ENCODE peak calls at places on chromosomes 12 and 14, in seven cellular contexts. N, J, S, V, E, H and R are unnamed samples.

GRCh38 chr14:99261916-99262787 is 9.8 kb downstream of the BCL11B start:
- DNase-seq in N (no peak), J (peak; percentile 43), S (no peak), V (no peak), E (no peak), H (no peak), R (no peak)

GRCh38 chr12:47858511-47859266 is 39.0 kb upstream of the HDAC7 start:
- DNase-seq in N (no peak), J (no peak), S (peak; percentile 32), V (no peak), E (no peak), H (no peak), R (no peak)

GRCh38 chr12:50986961-50987737 is 34.8 kb downstream of the HIGD1C start:
- DNase-seq in N (no peak), J (peak; percentile 49), S (peak; percentile 15), V (no peak), E (peak; percentile 23), H (peak; percentile 81), R (peak; percentile 32)

GRCh38 chr12:63905523-63905922 is 61.0 kb downstream of the SRGAP1 start:
- DNase-seq in N (no peak), J (no peak), S (no peak), V (no peak), E (no peak), H (no peak), R (no peak)

GRCh38 chr12:12723681-12724420 is 6.7 kb downstream of the CDKN1B start:
- DNase-seq in N (peak; percentile 85), J (peak; percentile 44), S (no peak), V (no peak), E (no peak), H (peak; percentile 52), R (no peak)

GRCh38 chr12:73460212-73460611 is 1077.4 kb upstream of the ATXN7L3B start:
- DNase-seq in N (no peak), J (no peak), S (no peak), V (no peak), E (no peak), H (no peak), R (no peak)

GRCh38 chr12:13293086-13293485 is 96.6 kb downstream of the EMP1 start:
- DNase-seq in N (no peak), J (no peak), S (no peak), V (no peak), E (no peak), H (no peak), R (no peak)

GRCh38 chr12:118463677-118464076 is 87.3 kb downstream of the SUDS3 start:
- DNase-seq in N (no peak), J (no peak), S (no peak), V (no peak), E (no peak), H (no peak), R (no peak)

GRCh38 chr12:40375076-40375475 is 150.3 kb downstream of the LRRK2 start:
- DNase-seq in N (no peak), J (no peak), S (peak; percentile 8), V (no peak), E (no peak), H (no peak), R (no peak)

GRCh38 chr12:56928262-56928661 is 5.9 kb downstream of the SDR9C7 start:
- DNase-seq in N (no peak), J (no peak), S (no peak), V (no peak), E (no peak), H (no peak), R (no peak)

GRCh38 chr12:77102123-77102522 is 36.8 kb upstream of the E2F7 start:
- DNase-seq in N (no peak), J (no peak), S (no peak), V (no peak), E (no peak), H (no peak), R (no peak)

GRCh38 chr14:31229638-31230229 is 22.1 kb upstream of the HECTD1 start:
- DNase-seq in N (no peak), J (peak; percentile 86), S (peak; percentile 92), V (peak; percentile 12), E (peak; percentile 91), H (no peak), R (peak; percentile 88)

DNA sequence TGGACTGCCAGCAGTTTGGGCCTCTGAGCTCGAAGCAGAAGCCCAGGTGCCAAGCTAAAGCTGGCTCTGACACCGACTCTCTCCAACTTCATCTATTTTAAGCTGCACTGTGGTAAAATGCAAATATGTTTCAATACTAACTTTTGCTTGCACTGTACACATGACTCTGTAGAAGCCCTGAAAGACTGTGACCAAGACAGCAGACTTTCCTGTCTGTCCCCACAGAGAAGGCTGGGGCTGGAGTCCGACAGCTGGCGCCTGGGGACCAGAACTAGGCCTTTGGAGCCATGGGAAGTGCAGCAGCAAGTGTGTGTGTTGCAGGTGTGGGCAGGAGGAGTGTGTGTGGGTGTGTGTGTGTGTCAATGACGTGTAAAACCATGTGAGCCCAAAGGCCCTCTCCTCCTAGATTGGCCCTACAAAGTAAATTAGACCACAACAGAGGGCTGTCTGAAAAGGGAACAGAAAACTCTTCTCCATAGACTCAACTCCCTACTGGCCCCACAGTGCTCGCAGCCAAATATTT is 16.4 kb upstream of the RAB35 start:
- DNase-seq in N (no peak), J (peak; percentile 43), S (no peak), V (no peak), E (no peak), H (peak; percentile 75), R (no peak)
- H3K4me3 ChIP-seq in N (no peak overlapping the region), J (no peak overlapping the region), S (no peak overlapping the region), V (no peak overlapping the region), E (no peak overlapping the region), H (no peak overlapping the region), R (no peak overlapping the region)

GRCh38 chr14:71722885-71723284 is 209.3 kb upstream of the RGS6 start:
- DNase-seq in N (no peak), J (no peak), S (no peak), V (no peak), E (no peak), H (no peak), R (no peak)
- H3K27ac ChIP-seq in N (no peak overlapping the region), J (no peak overlapping the region), S (no peak overlapping the region), V (no peak overlapping the region), E (no peak overlapping the region), H (no peak overlapping the region), R (no peak overlapping the region)

DNA sequence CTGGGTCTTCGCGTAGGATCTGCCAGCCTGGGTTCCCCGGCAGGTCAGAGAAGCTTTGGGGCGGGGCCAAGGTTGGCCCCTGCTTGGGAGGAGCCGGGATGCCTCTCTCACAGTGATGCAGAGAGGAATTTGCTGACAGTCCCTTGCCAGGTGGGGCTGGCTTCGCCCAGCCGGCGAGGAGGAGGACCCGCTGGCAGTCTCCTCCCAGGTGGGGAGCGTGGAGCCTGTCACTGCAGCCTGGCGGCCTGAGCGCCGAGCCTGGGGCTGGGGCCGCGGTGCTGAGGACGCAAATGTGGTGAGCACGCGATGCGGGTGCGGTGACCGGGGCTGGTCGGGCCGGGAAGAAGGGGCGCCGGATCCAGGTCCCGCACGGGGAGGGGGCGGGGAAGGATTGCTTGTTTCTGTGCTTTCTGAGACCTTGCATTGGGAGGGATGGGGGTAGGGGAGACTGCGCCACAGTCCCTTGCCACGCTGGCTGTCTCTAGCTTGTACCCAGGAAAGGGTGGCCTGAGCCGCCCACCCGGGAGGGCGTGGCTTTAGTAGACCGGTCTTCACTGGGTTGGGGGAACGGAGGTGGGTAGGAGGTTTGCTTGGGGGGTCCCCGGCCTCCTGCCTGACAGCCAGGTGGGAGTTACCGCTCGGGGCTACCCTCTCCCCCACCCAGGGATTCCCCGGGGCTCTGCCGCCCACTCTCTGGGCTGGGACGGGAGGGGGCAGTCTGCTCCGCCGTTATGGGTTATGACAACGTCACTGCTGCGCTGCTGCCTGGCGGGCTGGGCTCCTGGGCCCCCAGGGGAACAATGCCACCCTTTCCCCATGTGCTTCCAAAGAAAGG is at the start of gene TMEM63C:
- DNase-seq in N (no peak), J (peak; percentile 52), S (peak; percentile 93), V (no peak), E (peak; percentile 10), H (peak; percentile 91), R (no peak)
- H3K4me3 ChIP-seq in N (no peak within 1 kb of the TSS), J (peak within 1 kb of the TSS; percentile 36), S (peak within 1 kb of the TSS; percentile 68), V (peak within 1 kb of the TSS; percentile 71), E (peak within 1 kb of the TSS; percentile 54), H (peak within 1 kb of the TSS; percentile 74), R (no peak within 1 kb of the TSS)

GRCh38 chr12:6154730-6155459 is 30.4 kb upstream of the VWF start:
- DNase-seq in N (no peak), J (no peak), S (no peak), V (no peak), E (no peak), H (no peak), R (no peak)
- H3K27ac ChIP-seq in N (no peak overlapping the region), J (no peak overlapping the region), S (no peak overlapping the region), V (peak overlapping the region; percentile 26), E (no peak overlapping the region), H (no peak overlapping the region), R (no peak overlapping the region)

GRCh38 chr12:1161197-1161596 is 170.2 kb downstream of the ERC1 start:
- DNase-seq in N (no peak), J (no peak), S (no peak), V (no peak), E (no peak), H (no peak), R (no peak)
- H3K4me3 ChIP-seq in N (no peak overlapping the region), J (no peak overlapping the region), S (no peak overlapping the region), V (no peak overlapping the region), E (no peak overlapping the region), H (no peak overlapping the region), R (no peak overlapping the region)

GRCh38 chr12:80239867-80240266 is 140.5 kb downstream of the OTOGL start:
- DNase-seq in N (no peak), J (no peak), S (no peak), V (no peak), E (no peak), H (no peak), R (no peak)

GRCh38 chr12:80241576-80242273 is 142.4 kb downstream of the OTOGL start:
- DNase-seq in N (no peak), J (no peak), S (no peak), V (no peak), E (peak; percentile 84), H (no peak), R (no peak)

DNA sequence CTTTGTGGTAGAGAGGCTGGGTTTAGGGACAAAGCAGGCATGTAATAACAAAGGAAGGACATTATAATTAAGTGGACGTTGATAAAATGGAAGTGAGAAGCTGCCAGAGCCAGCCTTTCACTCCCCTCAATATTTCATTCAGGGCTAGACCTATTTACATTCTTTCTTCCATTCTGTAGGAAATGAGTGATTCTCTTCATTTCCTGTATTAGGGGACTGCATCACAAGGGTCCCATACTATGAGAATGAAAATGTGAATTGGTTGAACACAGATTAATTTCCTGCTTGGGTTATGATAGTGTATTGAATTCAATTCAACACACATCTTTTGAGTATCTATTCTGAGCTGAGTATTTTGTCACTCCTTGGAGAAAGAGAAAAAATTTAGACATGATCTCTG is 143.0 kb downstream of the OTOGL start:
- DNase-seq in N (no peak), J (no peak), S (no peak), V (no peak), E (no peak), H (no peak), R (no peak)
- H3K27ac ChIP-seq in N (peak overlapping the region; percentile 18), J (no peak overlapping the region), S (no peak overlapping the region), V (no peak overlapping the region), E (no peak overlapping the region), H (no peak overlapping the region), R (no peak overlapping the region)

GRCh38 chr14:105528859-105529505 is 2.6 kb downstream of the TMEM121 start:
- DNase-seq in N (peak; percentile 75), J (no peak), S (no peak), V (no peak), E (no peak), H (no peak), R (no peak)
- H3K4me3 ChIP-seq in N (no peak overlapping the region), J (peak overlapping the region; percentile 56), S (no peak overlapping the region), V (peak overlapping the region; percentile 81), E (peak overlapping the region; percentile 23), H (peak overlapping the region; percentile 55), R (no peak overlapping the region)

GRCh38 chr12:127620956-127621355 is 646.0 kb upstream of the TMEM132C start:
- DNase-seq in N (no peak), J (no peak), S (no peak), V (no peak), E (no peak), H (no peak), R (no peak)
- H3K27ac ChIP-seq in N (peak overlapping the region; percentile 90), J (no peak overlapping the region), S (no peak overlapping the region), V (no peak overlapping the region), E (no peak overlapping the region), H (no peak overlapping the region), R (no peak overlapping the region)